ENCODE peak calls at places on chromosome 16, in seven cellular contexts. One of them, this sample, is unnamed.

GRCh38 chr16:49463529-49463928 is 89.9 kb downstream of the C16orf78 start:
- DNase-seq in body of pancreas: peak
- DNase-seq in stomach: peak
- DNase-seq in bronchial epithelial cell: no peak
- DNase-seq in lower leg skin: peak
- DNase-seq in esophagus squamous epithelium: no peak
- DNase-seq in GM23338: no peak
- DNase-seq in this sample: no peak

GRCh38 chr16:14187517-14188338 is 116.6 kb downstream of the MRTFB start:
- DNase-seq in body of pancreas: no peak
- DNase-seq in stomach: no peak
- DNase-seq in bronchial epithelial cell: no peak
- DNase-seq in lower leg skin: no peak
- DNase-seq in esophagus squamous epithelium: no peak
- DNase-seq in GM23338: no peak
- DNase-seq in this sample: no peak

GRCh38 chr16:84658690-84659089 is 10.4 kb downstream of the KLHL36 start:
- DNase-seq in body of pancreas: peak
- DNase-seq in stomach: no peak
- DNase-seq in bronchial epithelial cell: no peak
- DNase-seq in lower leg skin: no peak
- DNase-seq in esophagus squamous epithelium: no peak
- DNase-seq in GM23338: no peak
- DNase-seq in this sample: no peak

GRCh38 chr16:1947369-1947670 is 4.3 kb upstream of the MSRB1 start:
- DNase-seq in body of pancreas: no peak
- DNase-seq in stomach: no peak
- DNase-seq in bronchial epithelial cell: no peak
- DNase-seq in lower leg skin: no peak
- DNase-seq in esophagus squamous epithelium: no peak
- DNase-seq in GM23338: no peak
- DNase-seq in this sample: no peak

GRCh38 chr16:21614896-21615295 is 15.5 kb downstream of the METTL9 start:
- DNase-seq in body of pancreas: no peak
- DNase-seq in stomach: no peak
- DNase-seq in bronchial epithelial cell: no peak
- DNase-seq in lower leg skin: no peak
- DNase-seq in esophagus squamous epithelium: no peak
- DNase-seq in GM23338: peak
- DNase-seq in this sample: no peak

GRCh38 chr16:50566336-50566962 is 18.3 kb downstream of the NKD1 start:
- DNase-seq in body of pancreas: no peak
- DNase-seq in stomach: no peak
- DNase-seq in bronchial epithelial cell: no peak
- DNase-seq in lower leg skin: no peak
- DNase-seq in esophagus squamous epithelium: no peak
- DNase-seq in GM23338: no peak
- DNase-seq in this sample: no peak

GRCh38 chr16:886802-887731 is 83.7 kb downstream of the LMF1 start:
- DNase-seq in body of pancreas: no peak
- DNase-seq in stomach: no peak
- DNase-seq in bronchial epithelial cell: no peak
- DNase-seq in lower leg skin: no peak
- DNase-seq in esophagus squamous epithelium: no peak
- DNase-seq in GM23338: peak
- DNase-seq in this sample: no peak

GRCh38 chr16:47143329-47143676 is 442 bp downstream of the NETO2 start:
- DNase-seq in body of pancreas: peak
- DNase-seq in stomach: peak
- DNase-seq in bronchial epithelial cell: peak
- DNase-seq in lower leg skin: no peak
- DNase-seq in esophagus squamous epithelium: no peak
- DNase-seq in GM23338: peak
- DNase-seq in this sample: no peak

GRCh38 chr16:8963010-8963824 is 489 bp downstream of the USP7 start:
- DNase-seq in body of pancreas: no peak
- DNase-seq in stomach: no peak
- DNase-seq in bronchial epithelial cell: no peak
- DNase-seq in lower leg skin: no peak
- DNase-seq in esophagus squamous epithelium: no peak
- DNase-seq in GM23338: no peak
- DNase-seq in this sample: no peak

GRCh38 chr16:5615868-5616642 is 518.5 kb upstream of the EEF2KMT start:
- DNase-seq in body of pancreas: peak
- DNase-seq in stomach: peak
- DNase-seq in bronchial epithelial cell: no peak
- DNase-seq in lower leg skin: no peak
- DNase-seq in esophagus squamous epithelium: no peak
- DNase-seq in GM23338: peak
- DNase-seq in this sample: no peak

GRCh38 chr16:67641779-67642708 is 2.9 kb upstream of the CARMIL2 start:
- DNase-seq in body of pancreas: peak
- DNase-seq in stomach: peak
- DNase-seq in bronchial epithelial cell: peak
- DNase-seq in lower leg skin: no peak
- DNase-seq in esophagus squamous epithelium: no peak
- DNase-seq in GM23338: no peak
- DNase-seq in this sample: no peak
- TF ChIP-seq CTCF in body of pancreas: peak
- TF ChIP-seq CTCF in stomach: no peak
- TF ChIP-seq CTCF in bronchial epithelial cell: no peak
- TF ChIP-seq CTCF in lower leg skin: no peak
- TF ChIP-seq CTCF in esophagus squamous epithelium: no peak
- TF ChIP-seq CTCF in GM23338: peak
- TF ChIP-seq CTCF in this sample: no peak

DNA sequence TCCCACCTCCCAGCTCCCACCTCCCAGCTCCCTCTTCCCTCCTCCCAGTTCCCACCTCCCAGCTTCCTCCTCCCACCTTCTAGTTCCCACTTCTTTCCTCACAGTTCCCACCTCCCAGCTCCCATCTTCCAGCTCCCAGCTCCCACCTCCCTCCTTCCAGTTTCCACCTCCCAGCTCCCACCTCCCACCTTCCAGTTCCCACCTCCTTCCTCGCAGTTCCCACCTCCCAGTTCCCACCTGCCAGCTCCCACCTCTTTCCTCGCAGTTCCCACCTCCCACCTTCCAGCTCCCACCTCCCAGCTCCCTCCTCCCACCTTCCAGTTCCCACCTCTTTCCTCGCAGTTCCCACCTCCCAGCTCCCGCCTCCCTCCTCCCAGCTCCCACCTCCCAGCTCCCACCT is 10.4 kb upstream of the MC1R start:
- DNase-seq in body of pancreas: no peak
- DNase-seq in stomach: no peak
- DNase-seq in bronchial epithelial cell: no peak
- DNase-seq in lower leg skin: no peak
- DNase-seq in esophagus squamous epithelium: no peak
- DNase-seq in GM23338: no peak
- DNase-seq in this sample: no peak
- TF ChIP-seq CTCF in body of pancreas: no peak
- TF ChIP-seq CTCF in stomach: no peak
- TF ChIP-seq CTCF in bronchial epithelial cell: no peak
- TF ChIP-seq CTCF in lower leg skin: no peak
- TF ChIP-seq CTCF in esophagus squamous epithelium: no peak
- TF ChIP-seq CTCF in GM23338: no peak
- TF ChIP-seq CTCF in this sample: no peak

GRCh38 chr16:58299757-58300349 is 5.0 kb upstream of the PRSS54 start:
- DNase-seq in body of pancreas: peak
- DNase-seq in stomach: peak
- DNase-seq in bronchial epithelial cell: peak
- DNase-seq in lower leg skin: no peak
- DNase-seq in esophagus squamous epithelium: no peak
- DNase-seq in GM23338: peak
- DNase-seq in this sample: no peak
- TF ChIP-seq CTCF in body of pancreas: peak
- TF ChIP-seq CTCF in stomach: no peak
- TF ChIP-seq CTCF in bronchial epithelial cell: peak
- TF ChIP-seq CTCF in lower leg skin: no peak
- TF ChIP-seq CTCF in esophagus squamous epithelium: peak
- TF ChIP-seq CTCF in GM23338: peak
- TF ChIP-seq CTCF in this sample: no peak

GRCh38 chr16:60755907-60756306 is 1280.3 kb downstream of the CDH8 start:
- DNase-seq in body of pancreas: no peak
- DNase-seq in stomach: no peak
- DNase-seq in bronchial epithelial cell: no peak
- DNase-seq in lower leg skin: no peak
- DNase-seq in esophagus squamous epithelium: no peak
- DNase-seq in GM23338: no peak
- DNase-seq in this sample: no peak
- TF ChIP-seq CTCF in body of pancreas: no peak
- TF ChIP-seq CTCF in stomach: no peak
- TF ChIP-seq CTCF in bronchial epithelial cell: no peak
- TF ChIP-seq CTCF in lower leg skin: no peak
- TF ChIP-seq CTCF in esophagus squamous epithelium: no peak
- TF ChIP-seq CTCF in GM23338: peak
- TF ChIP-seq CTCF in this sample: no peak

This sample was measured in omental fat pad.